ENCODE peak calls at places on chromosomes 3 and 15, in seven cellular contexts. One of them, this sample, is unnamed.

GRCh38 chr3:172355836-172356235 is 92.4 kb downstream of the GHSR start:
- DNase-seq in posterior cingulate gyrus: no peak
- DNase-seq in bronchial epithelial cell: peak; percentile 81
- DNase-seq in activated CD4-positive, alpha-beta T cell treated with anti-CD3 and anti-CD28 coated beads, Interleukin-2, amount 50 U/mL, for 24 hours: no peak
- DNase-seq in cardiac fibroblast: peak; percentile 89
- DNase-seq in T-helper 1 cell: no peak
- DNase-seq in NCI-H345: peak; percentile 7
- DNase-seq in this sample: no peak

GRCh38 chr15:47422901-47423300 is 294.4 kb upstream of the SEMA6D start:
- DNase-seq in posterior cingulate gyrus: no peak
- DNase-seq in bronchial epithelial cell: peak; percentile 53
- DNase-seq in activated CD4-positive, alpha-beta T cell treated with anti-CD3 and anti-CD28 coated beads, Interleukin-2, amount 50 U/mL, for 24 hours: no peak
- DNase-seq in cardiac fibroblast: no peak
- DNase-seq in T-helper 1 cell: no peak
- DNase-seq in NCI-H345: no peak
- DNase-seq in this sample: peak; percentile 20

GRCh38 chr3:23203651-23204111 is 554 bp downstream of the UBE2E2 start:
- DNase-seq in posterior cingulate gyrus: peak; percentile 74
- DNase-seq in bronchial epithelial cell: peak; percentile 15
- DNase-seq in activated CD4-positive, alpha-beta T cell treated with anti-CD3 and anti-CD28 coated beads, Interleukin-2, amount 50 U/mL, for 24 hours: no peak
- DNase-seq in cardiac fibroblast: peak; percentile 32
- DNase-seq in T-helper 1 cell: no peak
- DNase-seq in NCI-H345: no peak
- DNase-seq in this sample: peak; percentile 7

GRCh38 chr15:70099966-70100494 is 2.3 kb upstream of the TLE3 start:
- DNase-seq in posterior cingulate gyrus: no peak
- DNase-seq in bronchial epithelial cell: no peak
- DNase-seq in activated CD4-positive, alpha-beta T cell treated with anti-CD3 and anti-CD28 coated beads, Interleukin-2, amount 50 U/mL, for 24 hours: no peak
- DNase-seq in cardiac fibroblast: no peak
- DNase-seq in T-helper 1 cell: no peak
- DNase-seq in NCI-H345: no peak
- DNase-seq in this sample: peak; percentile 32

GRCh38 chr3:140742116-140742515 is 64.3 kb downstream of the TRIM42 start:
- DNase-seq in posterior cingulate gyrus: no peak
- DNase-seq in bronchial epithelial cell: no peak
- DNase-seq in activated CD4-positive, alpha-beta T cell treated with anti-CD3 and anti-CD28 coated beads, Interleukin-2, amount 50 U/mL, for 24 hours: no peak
- DNase-seq in cardiac fibroblast: no peak
- DNase-seq in T-helper 1 cell: no peak
- DNase-seq in NCI-H345: no peak
- DNase-seq in this sample: no peak

GRCh38 chr3:32973982-32974381 is 22.5 kb downstream of the CCR4 start:
- DNase-seq in posterior cingulate gyrus: no peak
- DNase-seq in bronchial epithelial cell: no peak
- DNase-seq in activated CD4-positive, alpha-beta T cell treated with anti-CD3 and anti-CD28 coated beads, Interleukin-2, amount 50 U/mL, for 24 hours: no peak
- DNase-seq in cardiac fibroblast: no peak
- DNase-seq in T-helper 1 cell: no peak
- DNase-seq in NCI-H345: no peak
- DNase-seq in this sample: peak; percentile 74

GRCh38 chr3:14175383-14176037 is 2.9 kb downstream of the XPC start:
- DNase-seq in posterior cingulate gyrus: no peak
- DNase-seq in bronchial epithelial cell: no peak
- DNase-seq in activated CD4-positive, alpha-beta T cell treated with anti-CD3 and anti-CD28 coated beads, Interleukin-2, amount 50 U/mL, for 24 hours: peak; percentile 47
- DNase-seq in cardiac fibroblast: no peak
- DNase-seq in T-helper 1 cell: peak; percentile 69
- DNase-seq in NCI-H345: no peak
- DNase-seq in this sample: peak; percentile 76

GRCh38 chr3:194138732-194139084 is 2.8 kb downstream of the HES1 start:
- DNase-seq in posterior cingulate gyrus: peak; percentile 11
- DNase-seq in bronchial epithelial cell: no peak
- DNase-seq in activated CD4-positive, alpha-beta T cell treated with anti-CD3 and anti-CD28 coated beads, Interleukin-2, amount 50 U/mL, for 24 hours: no peak
- DNase-seq in cardiac fibroblast: no peak
- DNase-seq in T-helper 1 cell: no peak
- DNase-seq in NCI-H345: no peak
- DNase-seq in this sample: no peak

GRCh38 chr3:133938770-133939495 is 43.3 kb upstream of the RAB6B start:
- DNase-seq in posterior cingulate gyrus: no peak
- DNase-seq in bronchial epithelial cell: peak; percentile 19
- DNase-seq in activated CD4-positive, alpha-beta T cell treated with anti-CD3 and anti-CD28 coated beads, Interleukin-2, amount 50 U/mL, for 24 hours: no peak
- DNase-seq in cardiac fibroblast: peak; percentile 41
- DNase-seq in T-helper 1 cell: no peak
- DNase-seq in NCI-H345: no peak
- DNase-seq in this sample: no peak

GRCh38 chr3:13419356-13420050 is 619 bp downstream of the NUP210 start:
- DNase-seq in posterior cingulate gyrus: peak; percentile 88
- DNase-seq in bronchial epithelial cell: no peak
- DNase-seq in activated CD4-positive, alpha-beta T cell treated with anti-CD3 and anti-CD28 coated beads, Interleukin-2, amount 50 U/mL, for 24 hours: no peak
- DNase-seq in cardiac fibroblast: no peak
- DNase-seq in T-helper 1 cell: peak; percentile 47
- DNase-seq in NCI-H345: peak; percentile 24
- DNase-seq in this sample: peak; percentile 38

GRCh38 chr3:127088511-127089430 is 104.2 kb upstream of the PRR23E start:
- DNase-seq in posterior cingulate gyrus: peak; percentile 70
- DNase-seq in bronchial epithelial cell: no peak
- DNase-seq in activated CD4-positive, alpha-beta T cell treated with anti-CD3 and anti-CD28 coated beads, Interleukin-2, amount 50 U/mL, for 24 hours: no peak
- DNase-seq in cardiac fibroblast: no peak
- DNase-seq in T-helper 1 cell: no peak
- DNase-seq in NCI-H345: no peak
- DNase-seq in this sample: no peak

GRCh38 chr3:172153335-172153861 is 114.0 kb downstream of the FNDC3B start:
- DNase-seq in posterior cingulate gyrus: peak; percentile 79
- DNase-seq in bronchial epithelial cell: peak; percentile 95
- DNase-seq in activated CD4-positive, alpha-beta T cell treated with anti-CD3 and anti-CD28 coated beads, Interleukin-2, amount 50 U/mL, for 24 hours: peak; percentile 20
- DNase-seq in cardiac fibroblast: peak; percentile 98
- DNase-seq in T-helper 1 cell: no peak
- DNase-seq in NCI-H345: no peak
- DNase-seq in this sample: peak; percentile 61

GRCh38 chr3:63779227-63779626 is 39.9 kb upstream of the C3orf49 start:
- DNase-seq in posterior cingulate gyrus: no peak
- DNase-seq in bronchial epithelial cell: no peak
- DNase-seq in activated CD4-positive, alpha-beta T cell treated with anti-CD3 and anti-CD28 coated beads, Interleukin-2, amount 50 U/mL, for 24 hours: no peak
- DNase-seq in cardiac fibroblast: no peak
- DNase-seq in T-helper 1 cell: no peak
- DNase-seq in NCI-H345: no peak
- DNase-seq in this sample: no peak

GRCh38 chr3:120438971-120439370 is 11.8 kb downstream of the FSTL1 start:
- DNase-seq in posterior cingulate gyrus: no peak
- DNase-seq in bronchial epithelial cell: peak; percentile 84
- DNase-seq in activated CD4-positive, alpha-beta T cell treated with anti-CD3 and anti-CD28 coated beads, Interleukin-2, amount 50 U/mL, for 24 hours: no peak
- DNase-seq in cardiac fibroblast: peak; percentile 91
- DNase-seq in T-helper 1 cell: no peak
- DNase-seq in NCI-H345: no peak
- DNase-seq in this sample: no peak

GRCh38 chr3:42690766-42691680 is 5.7 kb downstream of the KLHL40 start:
- DNase-seq in posterior cingulate gyrus: no peak
- DNase-seq in bronchial epithelial cell: no peak
- DNase-seq in activated CD4-positive, alpha-beta T cell treated with anti-CD3 and anti-CD28 coated beads, Interleukin-2, amount 50 U/mL, for 24 hours: no peak
- DNase-seq in cardiac fibroblast: no peak
- DNase-seq in T-helper 1 cell: no peak
- DNase-seq in NCI-H345: no peak
- DNase-seq in this sample: no peak

GRCh38 chr15:50758712-50759205 is 6.7 kb downstream of the SPPL2A start:
- DNase-seq in posterior cingulate gyrus: no peak
- DNase-seq in bronchial epithelial cell: peak; percentile 28
- DNase-seq in activated CD4-positive, alpha-beta T cell treated with anti-CD3 and anti-CD28 coated beads, Interleukin-2, amount 50 U/mL, for 24 hours: no peak
- DNase-seq in cardiac fibroblast: no peak
- DNase-seq in T-helper 1 cell: no peak
- DNase-seq in NCI-H345: no peak
- DNase-seq in this sample: no peak

GRCh38 chr3:195897853-195898415 is 10.4 kb downstream of the TNK2 start:
- DNase-seq in posterior cingulate gyrus: peak; percentile 23
- DNase-seq in bronchial epithelial cell: peak; percentile 39
- DNase-seq in activated CD4-positive, alpha-beta T cell treated with anti-CD3 and anti-CD28 coated beads, Interleukin-2, amount 50 U/mL, for 24 hours: no peak
- DNase-seq in cardiac fibroblast: no peak
- DNase-seq in T-helper 1 cell: no peak
- DNase-seq in NCI-H345: no peak
- DNase-seq in this sample: no peak

GRCh38 chr15:89307791-89308190 is 26.8 kb downstream of the POLG start:
- DNase-seq in posterior cingulate gyrus: no peak
- DNase-seq in bronchial epithelial cell: peak; percentile 56
- DNase-seq in activated CD4-positive, alpha-beta T cell treated with anti-CD3 and anti-CD28 coated beads, Interleukin-2, amount 50 U/mL, for 24 hours: no peak
- DNase-seq in cardiac fibroblast: no peak
- DNase-seq in T-helper 1 cell: no peak
- DNase-seq in NCI-H345: no peak
- DNase-seq in this sample: no peak

GRCh38 chr15:67746022-67746421 is 79.3 kb upstream of the SKOR1 start:
- DNase-seq in posterior cingulate gyrus: no peak
- DNase-seq in bronchial epithelial cell: peak; percentile 69
- DNase-seq in activated CD4-positive, alpha-beta T cell treated with anti-CD3 and anti-CD28 coated beads, Interleukin-2, amount 50 U/mL, for 24 hours: no peak
- DNase-seq in cardiac fibroblast: peak; percentile 63
- DNase-seq in T-helper 1 cell: no peak
- DNase-seq in NCI-H345: no peak
- DNase-seq in this sample: peak; percentile 77

GRCh38 chr3:30141178-30141581 is 465.2 kb upstream of the TGFBR2 start:
- DNase-seq in posterior cingulate gyrus: no peak
- DNase-seq in bronchial epithelial cell: no peak
- DNase-seq in activated CD4-positive, alpha-beta T cell treated with anti-CD3 and anti-CD28 coated beads, Interleukin-2, amount 50 U/mL, for 24 hours: no peak
- DNase-seq in cardiac fibroblast: no peak
- DNase-seq in T-helper 1 cell: no peak
- DNase-seq in NCI-H345: no peak
- DNase-seq in this sample: no peak